ENCODE peak calls at places on chromosome 5, in eight cellular contexts. M, O, C, N, Q, U, H and K are unnamed samples.

GRCh38 chr5:73652391-73652790 is 26.4 kb downstream of the ARHGEF28 start:
- DNase-seq in M (no peak), C (no peak), U (no peak), Q (no peak), O (no peak), H (no peak), N (no peak), K (no peak)

GRCh38 chr5:126575644-126576043 is 19.4 kb downstream of the ALDH7A1 start:
- DNase-seq in U (no peak), M (no peak), O (no peak), C (no peak), Q (no peak), H (no peak), N (no peak), K (no peak)

GRCh38 chr5:109803854-109804253 is 114.1 kb downstream of the MAN2A1 start:
- DNase-seq in O (no peak), C (no peak), H (no peak), U (no peak), N (no peak), M (no peak), Q (no peak), K (no peak)

GRCh38 chr5:146667633-146668032 is 151.6 kb upstream of the GPR151 start:
- DNase-seq in H (no peak), Q (no peak), O (no peak), N (no peak), C (no peak), U (peak; percentile 53), M (no peak), K (no peak)

GRCh38 chr5:94645053-94645452 is 26.6 kb downstream of the SLF1 start:
- DNase-seq in Q (no peak), H (no peak), N (no peak), O (no peak), C (no peak), M (no peak), U (no peak), K (no peak)

GRCh38 chr5:168295574-168296201 is 4.2 kb downstream of the WWC1 start:
- DNase-seq in U (no peak), N (no peak), O (no peak), Q (no peak), C (no peak), H (peak; percentile 66), M (no peak), K (peak; percentile 32)

GRCh38 chr5:115246361-115246991 is 16.2 kb downstream of the PGGT1B start:
- DNase-seq in C (no peak), Q (no peak), H (no peak), O (no peak), U (peak; percentile 24), M (no peak), N (no peak), K (no peak)

GRCh38 chr5:125453011-125453410 is 706.6 kb upstream of the ZNF608 start:
- DNase-seq in N (no peak), O (no peak), U (peak; percentile 21), H (no peak), C (no peak), M (no peak), Q (no peak), K (no peak)

GRCh38 chr5:120017523-120017922 is 388.2 kb downstream of the FAM170A start:
- DNase-seq in Q (no peak), U (no peak), M (no peak), O (no peak), N (no peak), H (no peak), C (no peak), K (no peak)

GRCh38 chr5:74372502-74373445 is 267.8 kb downstream of the ENC1 start:
- DNase-seq in U (no peak), C (no peak), H (no peak), M (no peak), Q (no peak), O (no peak), N (no peak), K (no peak)

GRCh38 chr5:134647750-134648424 is 698 bp upstream of the SEC24A start:
- DNase-seq in N (no peak), H (peak; percentile 22), M (peak; percentile 7), C (peak; percentile 12), Q (no peak), U (no peak), O (no peak), K (no peak)

GRCh38 chr5:53045263-53045662 is 56.1 kb downstream of the ITGA2 start:
- DNase-seq in O (no peak), H (no peak), C (no peak), M (no peak), U (no peak), Q (no peak), N (no peak), K (no peak)

GRCh38 chr5:2299388-2300220 is 416.9 kb upstream of the IRX4 start:
- DNase-seq in M (no peak), H (no peak), C (no peak), U (no peak), Q (no peak), N (no peak), O (no peak), K (no peak)